ENCODE peak calls at places on chromosome 9, in five cellular contexts. One of them, this sample, is unnamed.

GRCh38 chr9:96061293-96061987 is 185.9 kb downstream of the ERCC6L2 start:
- DNase-seq in A549: peak
- DNase-seq in Right ventricle myocardium superior: no peak
- DNase-seq in chondrocyte: no peak
- DNase-seq in psoas muscle: no peak
- DNase-seq in this sample: peak

GRCh38 chr9:7273575-7273974 is 515.8 kb downstream of the KDM4C start:
- DNase-seq in chondrocyte: no peak
- DNase-seq in psoas muscle: no peak
- DNase-seq in Right ventricle myocardium superior: peak
- DNase-seq in A549: no peak
- DNase-seq in this sample: peak

GRCh38 chr9:3525088-3525835 is 539 bp downstream of the RFX3 start:
- DNase-seq in Right ventricle myocardium superior: peak
- DNase-seq in chondrocyte: no peak
- DNase-seq in psoas muscle: peak
- DNase-seq in A549: no peak
- DNase-seq in this sample: no peak

GRCh38 chr9:110048976-110049698 is 158.8 kb downstream of the C9orf152 start:
- DNase-seq in A549: peak
- DNase-seq in chondrocyte: peak
- DNase-seq in Right ventricle myocardium superior: peak
- DNase-seq in psoas muscle: no peak
- DNase-seq in this sample: no peak

GRCh38 chr9:113302792-113303418 is at the start of gene RNF183:
- DNase-seq in Right ventricle myocardium superior: no peak
- DNase-seq in chondrocyte: no peak
- DNase-seq in psoas muscle: no peak
- DNase-seq in A549: no peak
- DNase-seq in this sample: no peak

GRCh38 chr9:13386935-13387667 is 107.6 kb upstream of the MPDZ start:
- DNase-seq in psoas muscle: no peak
- DNase-seq in chondrocyte: no peak
- DNase-seq in A549: no peak
- DNase-seq in Right ventricle myocardium superior: no peak
- DNase-seq in this sample: no peak

GRCh38 chr9:22657713-22658112 is 211.1 kb downstream of the DMRTA1 start:
- DNase-seq in psoas muscle: no peak
- DNase-seq in chondrocyte: no peak
- DNase-seq in A549: no peak
- DNase-seq in Right ventricle myocardium superior: no peak
- DNase-seq in this sample: no peak

GRCh38 chr9:104987743-104988142 is 59.8 kb upstream of the ABCA1 start:
- DNase-seq in Right ventricle myocardium superior: no peak
- DNase-seq in A549: no peak
- DNase-seq in psoas muscle: no peak
- DNase-seq in chondrocyte: no peak
- DNase-seq in this sample: no peak

GRCh38 chr9:135079676-135080075 is 7.8 kb upstream of the OLFM1 start:
- DNase-seq in Right ventricle myocardium superior: no peak
- DNase-seq in psoas muscle: no peak
- DNase-seq in A549: no peak
- DNase-seq in chondrocyte: no peak
- DNase-seq in this sample: no peak

This sample was measured in heart right ventricle.